ENCODE peak calls at places on chromosomes 7 and 10, in five cellular contexts. Q is fibroblast of lung, T is cardiac muscle cell, F is adrenal gland, L is PC-9. K is an unnamed sample. For H3K4me1, the result is how much of the 10 kb centered on the place peaks cover.

GRCh38 chr7:49295136-49295535 is 370.8 kb downstream of the CDC14C start:
- DNase-seq in Q (no peak), T (peak), F (no peak), L (no peak), K (no peak)

GRCh38 chr7:158828343-158829020 is 827 bp downstream of the ESYT2 start:
- DNase-seq in Q (no peak), T (peak), F (peak), L (no peak), K (peak)

GRCh38 chr10:110549211-110549610 is 18.3 kb upstream of the SMC3 start:
- DNase-seq in Q (no peak), T (no peak), F (no peak), L (no peak), K (no peak)

GRCh38 chr7:42090806-42091205 is 146.2 kb downstream of the GLI3 start:
- DNase-seq in Q (no peak), T (no peak), F (no peak), L (no peak), K (no peak)

GRCh38 chr10:124142960-124143359 is 49.6 kb upstream of the CHST15 start:
- DNase-seq in Q (no peak), T (no peak), F (no peak), L (no peak), K (no peak)

GRCh38 chr10:15189133-15189881 is 20.8 kb upstream of the NMT2 start:
- DNase-seq in Q (no peak), T (no peak), F (no peak), L (no peak), K (no peak)

GRCh38 chr7:41584746-41585145 is 118.1 kb downstream of the INHBA start:
- DNase-seq in Q (no peak), T (peak), F (no peak), L (no peak), K (no peak)

GRCh38 chr7:38727184-38727940 is 96.2 kb upstream of the AMPH start:
- DNase-seq in Q (no peak), T (no peak), F (no peak), L (no peak), K (no peak)

GRCh38 chr10:3325954-3326353 is 153.4 kb upstream of the PITRM1 start:
- DNase-seq in Q (no peak), T (no peak), F (no peak), L (no peak), K (no peak)

GRCh38 chr10:81564143-81564542 is 310.9 kb upstream of the NRG3 start:
- DNase-seq in Q (no peak), T (no peak), F (no peak), L (no peak), K (no peak)

GRCh38 chr7:88310950-88311674 is 4.4 kb upstream of the STEAP4 start:
- DNase-seq in Q (no peak), T (no peak), F (no peak), L (no peak), K (peak)

GRCh38 chr7:69906309-69906995 is 308.2 kb downstream of the AUTS2 start:
- DNase-seq in Q (no peak), T (peak), F (no peak), L (no peak), K (no peak)

GRCh38 chr7:1236831-1237701 is 4.4 kb downstream of the UNCX start:
- DNase-seq in Q (no peak), T (no peak), F (no peak), L (no peak), K (no peak)

GRCh38 chr7:148738737-148739535 is 40.2 kb downstream of the CUL1 start:
- DNase-seq in Q (peak), T (no peak), F (no peak), L (no peak), K (no peak)

GRCh38 chr7:57449904-57450303 is at the start of gene ZNF716:
- DNase-seq in Q (no peak), T (no peak), F (no peak), L (no peak), K (no peak)

GRCh38 chr10:75592014-75592842 is 160.8 kb downstream of the LRMDA start:
- DNase-seq in Q (no peak), T (peak), F (no peak), L (no peak), K (no peak)

GRCh38 chr7:140475747-140476333 is 3.5 kb downstream of the MKRN1 start:
- DNase-seq in Q (peak), T (peak), F (peak), L (peak), K (peak)

GRCh38 chr10:15478429-15478828 is 107.3 kb upstream of the FAM171A1 start:
- DNase-seq in Q (no peak), T (no peak), F (no peak), L (no peak), K (no peak)

GRCh38 chr7:70068531-70068930 is 470.3 kb downstream of the AUTS2 start:
- DNase-seq in Q (no peak), T (no peak), F (no peak), L (no peak), K (no peak)

GRCh38 chr10:94002156-94002555 is 8.4 kb downstream of the PLCE1 start:
- DNase-seq in Q (no peak), T (no peak), F (no peak), L (no peak), K (no peak)

GRCh38 chr7:113856010-113856409 is 62.8 kb downstream of the PPP1R3A start:
- DNase-seq in Q (no peak), T (no peak), F (no peak), L (no peak), K (no peak)

GRCh38 chr7:29375641-29376562 is 181.3 kb downstream of the CHN2 start:
- DNase-seq in Q (no peak), T (no peak), F (peak), L (peak), K (peak)

GRCh38 chr10:15197276-15197675 is 28.8 kb upstream of the NMT2 start:
- DNase-seq in Q (peak), T (peak), F (no peak), L (no peak), K (no peak)

GRCh38 chr10:63788152-63788821 is 267.1 kb downstream of the REEP3 start:
- DNase-seq in Q (no peak), T (no peak), F (no peak), L (no peak), K (no peak)

GRCh38 chr7:49119706-49120105 is 195.4 kb downstream of the CDC14C start:
- DNase-seq in Q (no peak), T (no peak), F (no peak), L (no peak), K (no peak)

GRCh38 chr7:122532406-122533269 is 166.3 kb downstream of the RNF133 start:
- DNase-seq in Q (peak), T (peak), F (no peak), L (no peak), K (no peak)

GRCh38 chr10:133357293-133358151 is at the start of gene FUOM:
- DNase-seq in Q (peak), T (peak), F (peak), L (no peak), K (peak)

GRCh38 chr10:43912469-43912868 is 263.8 kb upstream of the ZNF32 start:
- DNase-seq in Q (no peak), T (no peak), F (no peak), L (no peak), K (no peak)

GRCh38 chr7:1361016-1361755 is 98.1 kb downstream of the MICALL2 start:
- DNase-seq in Q (no peak), T (no peak), F (no peak), L (no peak), K (no peak)

GRCh38 chr10:707456-707855 is 18.0 kb upstream of the DIP2C start:
- DNase-seq in Q (no peak), T (no peak), F (no peak), L (no peak), K (no peak)

GRCh38 chr10:85400981-85401695 is 965.5 kb downstream of the GRID1 start:
- DNase-seq in Q (no peak), T (no peak), F (no peak), L (no peak), K (no peak)

DNA sequence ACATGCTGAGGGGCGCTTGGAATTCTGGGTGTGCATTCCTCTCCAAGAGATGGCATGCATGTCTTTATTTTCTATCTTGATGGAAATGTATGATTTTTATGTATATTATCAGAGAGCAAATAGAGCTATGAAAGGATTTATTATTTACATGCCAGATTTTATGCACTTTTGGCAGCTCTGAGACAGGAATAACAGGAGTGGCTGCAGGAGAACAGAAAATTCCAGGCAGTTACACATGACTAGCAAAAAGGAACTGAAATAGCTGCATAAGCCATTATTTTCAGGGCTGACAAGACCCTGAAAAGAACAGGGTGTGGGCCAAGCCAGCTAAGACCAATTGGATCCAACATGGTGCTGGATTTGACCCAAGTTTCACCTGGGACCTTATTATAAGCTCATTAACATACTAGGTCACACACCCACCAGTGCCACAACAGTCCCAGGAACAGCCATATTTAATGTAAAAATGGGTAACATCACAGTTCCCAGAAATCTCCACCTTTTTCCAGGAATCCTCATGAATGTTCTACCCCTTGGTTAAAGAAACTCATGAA is 43.2 kb upstream of the ACSL5 start:
- DNase-seq in Q (no peak), T (no peak), F (no peak), L (no peak), K (no peak)
- H3K4me1 ChIP-seq in Q (under half), T (under half), F (under half), L (under half), K (under half)

GRCh38 chr10:118729641-118730258 is 25.0 kb downstream of the CACUL1 start:
- DNase-seq in Q (no peak), T (peak), F (no peak), L (no peak), K (no peak)
- H3K4me1 ChIP-seq in Q (under half), T (under half), F (half or more), L (under half), K (under half)

DNA sequence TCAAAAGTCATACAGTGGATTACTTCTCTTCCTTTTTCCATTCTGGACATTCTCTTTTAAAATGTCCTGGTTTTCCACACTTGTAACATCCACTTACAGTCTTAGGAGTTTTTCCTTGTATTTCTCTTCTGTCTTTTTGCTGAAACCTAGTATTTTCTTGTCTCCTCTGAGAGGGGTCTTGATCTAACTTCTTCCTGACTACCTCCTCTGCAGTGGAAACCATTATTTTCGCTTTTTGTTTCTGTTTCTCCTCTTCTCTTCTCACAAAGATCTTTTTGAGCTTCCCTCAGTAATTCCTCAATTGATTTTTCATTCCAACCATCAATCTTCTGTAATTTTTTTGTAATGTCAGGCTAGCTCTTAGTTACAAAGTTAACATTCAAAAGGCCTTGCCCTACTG is 23.7 kb upstream of the ELOVL3 start:
- DNase-seq in Q (no peak), T (no peak), F (no peak), L (no peak), K (no peak)
- H3K4me1 ChIP-seq in Q (under half), T (under half), F (under half), L (under half), K (under half)

GRCh38 chr10:71834343-71834674 is 16.7 kb downstream of the PSAP start:
- DNase-seq in Q (no peak), T (no peak), F (no peak), L (peak), K (no peak)
- H3K4me1 ChIP-seq in Q (under half), T (under half), F (half or more), L (under half), K (under half)

DNA sequence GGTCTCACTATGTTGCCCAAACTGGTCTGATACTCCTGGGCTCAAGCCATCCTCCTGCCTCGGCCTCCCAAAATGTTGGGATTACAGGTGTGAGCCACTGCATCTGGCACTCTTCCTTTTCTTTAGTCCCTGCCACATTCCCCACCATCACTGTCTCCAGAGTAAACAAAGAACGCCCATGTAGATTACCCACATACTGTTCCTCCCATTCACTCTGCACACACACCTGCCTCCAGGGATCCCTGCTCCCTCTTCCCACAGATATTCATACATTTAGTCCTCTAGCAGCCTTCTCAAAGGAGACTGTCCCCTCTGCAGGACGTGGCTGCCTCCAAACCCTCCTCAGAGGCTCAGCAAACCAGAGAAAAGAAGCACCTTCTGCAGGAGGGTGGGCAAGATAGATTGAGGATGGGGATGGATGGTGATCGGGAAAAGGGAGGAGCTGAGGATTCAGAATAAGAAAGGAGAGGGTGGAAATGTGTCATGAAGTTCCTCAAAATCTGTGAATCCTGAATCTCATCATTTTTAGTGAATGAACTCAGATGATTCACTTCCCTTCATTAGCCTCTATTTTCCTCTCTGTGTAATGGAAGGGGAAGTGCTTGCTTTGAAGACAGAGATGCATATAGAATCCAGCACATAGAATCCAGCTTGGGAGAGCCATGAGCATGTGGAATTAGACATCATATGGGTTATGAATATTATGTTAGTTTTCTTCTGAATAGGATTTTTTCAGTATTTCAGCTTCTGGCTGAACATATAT is 5.5 kb upstream of the PLAU start:
- DNase-seq in Q (no peak), T (no peak), F (no peak), L (peak), K (no peak)
- H3K4me1 ChIP-seq in Q (under half), T (under half), F (under half), L (half or more), K (under half)

DNA sequence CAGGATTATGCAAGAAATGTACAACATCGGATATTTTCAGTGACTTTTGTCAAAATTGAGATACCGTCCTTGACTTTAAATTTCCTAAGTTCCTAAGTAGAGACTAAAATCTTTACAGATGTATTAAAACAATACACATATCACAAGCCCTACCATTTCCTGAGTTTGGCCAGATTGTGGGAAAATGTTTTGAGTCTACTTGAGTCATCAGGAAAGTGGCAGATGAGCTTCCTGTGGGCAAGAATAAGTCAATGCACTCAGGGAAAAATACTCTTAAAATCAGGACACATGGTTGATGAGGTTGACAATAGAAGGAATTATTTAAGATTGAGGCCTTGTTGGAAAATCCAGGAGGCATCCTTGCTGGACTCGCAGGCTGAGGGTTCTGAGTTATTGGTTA is 162.5 kb downstream of the SNX10 start:
- DNase-seq in Q (no peak), T (peak), F (no peak), L (no peak), K (no peak)
- H3K4me1 ChIP-seq in Q (under half), T (under half), F (under half), L (under half), K (under half)